ENCODE peak calls at places on chromosomes 3 and 15, in five cellular contexts. U is fibroblast of lung, B is brain microvascular endothelial cell, E is left cardiac atrium, D is cardiac septum. S is an unnamed sample.

GRCh38 chr3:112979244-112979832 is 4.4 kb upstream of the CD200R1 start:
- DNase-seq in U (peak), B (no peak), E (no peak), D (no peak), S (no peak)

GRCh38 chr15:60766391-60767128 is 287.6 kb upstream of the ICE2 start:
- DNase-seq in U (no peak), B (no peak), E (no peak), D (no peak), S (no peak)

GRCh38 chr3:42019144-42019952 is 57.4 kb upstream of the ULK4 start:
- DNase-seq in U (no peak), B (no peak), E (no peak), D (peak), S (peak)

GRCh38 chr3:23664459-23664858 is 141.3 kb upstream of the UBE2E1 start:
- DNase-seq in U (no peak), B (no peak), E (no peak), D (no peak), S (no peak)

GRCh38 chr3:119662604-119663377 is 2.4 kb upstream of the POPDC2 start:
- DNase-seq in U (peak), B (no peak), E (no peak), D (no peak), S (no peak)

GRCh38 chr15:48279608-48280007 is 51.6 kb upstream of the DUT start:
- DNase-seq in U (no peak), B (no peak), E (no peak), D (no peak), S (no peak)

GRCh38 chr15:75104804-75105557 is 81.6 kb downstream of the PPCDC start:
- DNase-seq in U (peak), B (peak), E (no peak), D (no peak), S (no peak)

GRCh38 chr3:43909149-43909548 is 218.4 kb downstream of the ABHD5 start:
- DNase-seq in U (no peak), B (no peak), E (peak), D (no peak), S (no peak)

GRCh38 chr3:52171577-52172261 is 17.5 kb upstream of the POC1A start:
- DNase-seq in U (peak), B (peak), E (no peak), D (peak), S (no peak)

GRCh38 chr15:23869391-23869790 is 182.3 kb upstream of the NDN start:
- DNase-seq in U (no peak), B (no peak), E (peak), D (no peak), S (peak)

GRCh38 chr3:38579551-38580449 is 69.7 kb downstream of the SCN5A start:
- DNase-seq in U (peak), B (no peak), E (peak), D (peak), S (no peak)

GRCh38 chr15:98257290-98257689 is 296.8 kb downstream of the ARRDC4 start:
- DNase-seq in U (no peak), B (no peak), E (no peak), D (no peak), S (no peak)

GRCh38 chr3:9302425-9303181 is 53.2 kb upstream of the SRGAP3 start:
- DNase-seq in U (peak), B (peak), E (peak), D (peak), S (peak)

GRCh38 chr15:37143351-37143750 is 43.0 kb upstream of the MEIS2 start:
- DNase-seq in U (no peak), B (no peak), E (no peak), D (no peak), S (no peak)